ENCODE peak calls at places on chromosomes 3 and 15, in six cellular contexts. T, B, H, U, V and A are unnamed samples.
A peak's percentile ranks its signal among the peaks of the same experiment; 100 is the strongest.

GRCh38 chr3:186365202-186365974 is 3.4 kb upstream of the DGKG start:
- DNase-seq in T (no peak), B (no peak), H (no peak), U (no peak), V (no peak), A (no peak)

GRCh38 chr3:157531771-157532170 is 28.6 kb upstream of the VEPH1 start:
- DNase-seq in T (no peak), B (no peak), H (peak; percentile 32), U (no peak), V (no peak), A (no peak)

GRCh38 chr3:113697192-113698090 is 999 bp upstream of the USF3 start:
- DNase-seq in T (no peak), B (peak; percentile 26), H (peak; percentile 52), U (peak; percentile 24), V (no peak), A (peak; percentile 55)

GRCh38 chr3:188948658-188949400 is 222.9 kb upstream of the TPRG1 start:
- DNase-seq in T (no peak), B (peak; percentile 78), H (peak; percentile 97), U (no peak), V (no peak), A (peak; percentile 19)

GRCh38 chr15:48602358-48603122 is 43.0 kb downstream of the FBN1 start:
- DNase-seq in T (no peak), B (no peak), H (peak; percentile 81), U (no peak), V (no peak), A (no peak)

GRCh38 chr3:50250514-50250913 is 14.5 kb downstream of the GNAI2 start:
- DNase-seq in T (no peak), B (no peak), H (no peak), U (no peak), V (no peak), A (no peak)

GRCh38 chr3:14507757-14508504 is 32.2 kb downstream of the GRIP2 start:
- DNase-seq in T (no peak), B (peak; percentile 3), H (no peak), U (no peak), V (no peak), A (no peak)

GRCh38 chr15:67189326-67190051 is 65.0 kb downstream of the AAGAB start:
- DNase-seq in T (no peak), B (peak; percentile 94), H (no peak), U (no peak), V (no peak), A (no peak)

GRCh38 chr3:44000586-44000985 is 241.1 kb upstream of the TOPAZ1 start:
- DNase-seq in T (no peak), B (no peak), H (peak; percentile 85), U (no peak), V (no peak), A (no peak)

GRCh38 chr15:73753250-73754130 is at the start of gene INSYN1:
- DNase-seq in T (no peak), B (no peak), H (peak; percentile 61), U (peak; percentile 42), V (no peak), A (no peak)

GRCh38 chr3:28972921-28973320 is 307.9 kb upstream of the RBMS3 start:
- DNase-seq in T (no peak), B (no peak), H (peak; percentile 71), U (no peak), V (no peak), A (peak; percentile 12)

GRCh38 chr15:74399511-74400312 is 32.3 kb upstream of the CYP11A1 start:
- DNase-seq in T (no peak), B (no peak), H (peak; percentile 86), U (no peak), V (no peak), A (peak; percentile 89)

GRCh38 chr15:56248276-56248675 is 4.6 kb upstream of the RFX7 start:
- DNase-seq in T (no peak), B (no peak), H (no peak), U (no peak), V (no peak), A (no peak)

GRCh38 chr3:138062626-138063025 is 52.7 kb downstream of the CLDN18 start:
- DNase-seq in T (no peak), B (no peak), H (peak; percentile 67), U (no peak), V (peak; percentile 27), A (no peak)

GRCh38 chr3:195080571-195081141 is 190.3 kb downstream of the XXYLT1 start:
- DNase-seq in T (peak; percentile 55), B (no peak), H (no peak), U (no peak), V (no peak), A (no peak)

GRCh38 chr3:104245981-104246380 is 1120.7 kb upstream of the ALCAM start:
- DNase-seq in T (no peak), B (no peak), H (no peak), U (no peak), V (no peak), A (no peak)

GRCh38 chr3:102112706-102113230 is 263.5 kb downstream of the NFKBIZ start:
- DNase-seq in T (no peak), B (no peak), H (no peak), U (no peak), V (no peak), A (no peak)

GRCh38 chr15:56587686-56588085 is 122.7 kb upstream of the MNS1 start:
- DNase-seq in T (no peak), B (no peak), H (peak; percentile 25), U (no peak), V (no peak), A (no peak)

GRCh38 chr3:14606663-14607339 is 44.8 kb upstream of the CCDC174 start:
- DNase-seq in T (no peak), B (no peak), H (no peak), U (no peak), V (no peak), A (no peak)

GRCh38 chr3:59308684-59309083 is 258.9 kb upstream of the CFAP20DC start:
- DNase-seq in T (no peak), B (no peak), H (no peak), U (peak; percentile 15), V (no peak), A (no peak)

GRCh38 chr15:96521386-96521785 is 190.9 kb downstream of the NR2F2 start:
- DNase-seq in T (no peak), B (no peak), H (no peak), U (no peak), V (no peak), A (no peak)

DNA sequence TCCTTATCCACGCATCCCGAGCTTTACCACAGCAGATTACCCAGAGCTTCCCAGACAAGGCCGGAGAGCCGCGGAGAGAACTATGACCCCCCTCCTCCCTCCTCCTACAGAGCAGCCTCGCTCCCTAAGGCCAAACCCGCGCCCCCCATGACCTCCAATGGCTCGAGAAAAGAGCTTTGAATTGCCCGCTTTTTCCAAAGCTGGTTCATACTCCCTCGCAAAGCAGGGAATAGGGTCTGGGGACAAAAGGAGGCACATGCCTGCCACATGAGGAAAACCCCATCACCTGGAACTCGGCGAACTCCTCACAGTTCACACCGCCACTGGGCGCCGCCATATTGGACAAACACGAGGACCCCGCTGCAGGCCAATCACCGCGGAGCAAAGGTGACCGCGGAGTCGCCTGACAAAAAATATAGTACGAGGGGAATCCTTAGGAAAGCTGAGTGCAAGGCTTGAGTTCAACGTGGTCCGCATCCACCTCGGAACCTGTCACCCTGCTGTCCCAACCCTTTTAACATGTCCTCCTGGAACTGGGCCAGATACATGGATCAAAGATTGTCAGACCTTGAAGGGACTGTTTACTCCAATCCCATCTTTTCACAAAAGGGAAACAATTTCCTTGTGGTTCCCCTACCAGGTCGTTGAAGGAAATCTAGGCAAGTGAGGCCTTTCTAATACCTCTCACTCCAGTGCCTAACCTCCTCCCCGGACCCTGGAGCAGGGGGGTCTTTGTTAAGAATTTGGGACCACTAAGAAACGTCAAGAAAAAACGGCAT is at the start of gene MIX23:
- DNase-seq in T (peak; percentile 94), B (peak; percentile 81), H (peak; percentile 93), U (peak; percentile 88), V (peak; percentile 86), A (peak; percentile 93)
- TF ChIP-seq CTCF in T (no peak), B (no peak), H (no peak), U (no peak), V (peak; percentile 0), A (no peak)

GRCh38 chr3:127632035-127632434 is 3.0 kb downstream of the PODXL2 start:
- DNase-seq in T (no peak), B (no peak), H (no peak), U (no peak), V (no peak), A (no peak)
- TF ChIP-seq CTCF in T (no peak), B (no peak), H (no peak), U (no peak), V (no peak), A (no peak)

GRCh38 chr15:52076889-52077781 is 35.4 kb downstream of the BCL2L10 start:
- DNase-seq in T (no peak), B (no peak), H (peak; percentile 90), U (no peak), V (no peak), A (no peak)
- TF ChIP-seq CTCF in T (no peak), B (no peak), H (no peak), U (no peak), V (no peak), A (no peak)

GRCh38 chr3:196514913-196515621 is at the start of gene SMCO1:
- DNase-seq in T (no peak), B (no peak), H (no peak), U (no peak), V (no peak), A (no peak)

GRCh38 chr3:196517919-196518318 is 2.8 kb upstream of the SMCO1 start:
- DNase-seq in T (no peak), B (no peak), H (no peak), U (no peak), V (no peak), A (no peak)

GRCh38 chr3:196519738-196520122 is 4.6 kb upstream of the SMCO1 start:
- DNase-seq in T (no peak), B (no peak), H (peak; percentile 38), U (no peak), V (no peak), A (peak; percentile 41)

GRCh38 chr3:196517142-196517808 is 2.1 kb upstream of the SMCO1 start:
- DNase-seq in T (no peak), B (no peak), H (no peak), U (no peak), V (no peak), A (no peak)

GRCh38 chr3:196518999-196519737 is 4.0 kb upstream of the SMCO1 start:
- DNase-seq in T (no peak), B (peak; percentile 25), H (peak; percentile 88), U (peak; percentile 80), V (peak; percentile 54), A (peak; percentile 83)
- TF ChIP-seq CTCF in T (peak; percentile 18), B (peak; percentile 35), H (no peak), U (peak; percentile 69), V (peak; percentile 40), A (peak; percentile 75)